ENCODE peak calls at places on chromosomes 1 and 21, in ten cellular contexts. One of them, this sample, is unnamed.

GRCh38 chr1:181033799-181034391 is at the start of gene MR1:
- DNase-seq in stomach: no peak
- DNase-seq in body of pancreas: peak; percentile 21
- DNase-seq in H1: no peak
- DNase-seq in tibial nerve: peak; percentile 67
- DNase-seq in spleen: no peak
- DNase-seq in right lobe of liver: no peak
- DNase-seq in IMR-90: peak; percentile 83
- DNase-seq in ovary: peak; percentile 27
- DNase-seq in K562: peak; percentile 90
- DNase-seq in this sample: no peak

GRCh38 chr1:220487297-220487820 is 40.6 kb upstream of the MARK1 start:
- DNase-seq in stomach: no peak
- DNase-seq in body of pancreas: peak; percentile 13
- DNase-seq in H1: no peak
- DNase-seq in tibial nerve: no peak
- DNase-seq in spleen: no peak
- DNase-seq in right lobe of liver: no peak
- DNase-seq in IMR-90: peak; percentile 20
- DNase-seq in ovary: no peak
- DNase-seq in K562: peak; percentile 20
- DNase-seq in this sample: no peak

GRCh38 chr1:89262643-89263042 is 10.0 kb downstream of the GBP5 start:
- DNase-seq in stomach: no peak
- DNase-seq in body of pancreas: no peak
- DNase-seq in H1: no peak
- DNase-seq in tibial nerve: no peak
- DNase-seq in spleen: no peak
- DNase-seq in right lobe of liver: no peak
- DNase-seq in IMR-90: peak; percentile 5
- DNase-seq in ovary: no peak
- DNase-seq in K562: no peak
- DNase-seq in this sample: no peak

GRCh38 chr1:235336903-235337302 is 8.5 kb downstream of the GGPS1 start:
- DNase-seq in stomach: peak; percentile 35
- DNase-seq in body of pancreas: no peak
- DNase-seq in H1: no peak
- DNase-seq in tibial nerve: no peak
- DNase-seq in spleen: no peak
- DNase-seq in right lobe of liver: no peak
- DNase-seq in IMR-90: peak; percentile 39
- DNase-seq in ovary: no peak
- DNase-seq in K562: no peak
- DNase-seq in this sample: no peak

GRCh38 chr1:36881541-36881940 is 152.8 kb downstream of the GRIK3 start:
- DNase-seq in stomach: peak; percentile 4
- DNase-seq in body of pancreas: no peak
- DNase-seq in H1: no peak
- DNase-seq in tibial nerve: peak; percentile 0
- DNase-seq in spleen: no peak
- DNase-seq in right lobe of liver: no peak
- DNase-seq in IMR-90: no peak
- DNase-seq in ovary: no peak
- DNase-seq in K562: no peak
- DNase-seq in this sample: peak; percentile 82

GRCh38 chr1:87329756-87330200 is 1.1 kb downstream of the LMO4 start:
- DNase-seq in stomach: no peak
- DNase-seq in body of pancreas: no peak
- DNase-seq in H1: no peak
- DNase-seq in tibial nerve: no peak
- DNase-seq in spleen: no peak
- DNase-seq in right lobe of liver: no peak
- DNase-seq in IMR-90: peak; percentile 23
- DNase-seq in ovary: no peak
- DNase-seq in K562: no peak
- DNase-seq in this sample: no peak

GRCh38 chr1:155186955-155187891 is 13.6 kb downstream of the TRIM46 start:
- DNase-seq in stomach: no peak
- DNase-seq in body of pancreas: no peak
- DNase-seq in H1: no peak
- DNase-seq in tibial nerve: no peak
- DNase-seq in spleen: no peak
- DNase-seq in right lobe of liver: peak; percentile 30
- DNase-seq in IMR-90: no peak
- DNase-seq in ovary: no peak
- DNase-seq in K562: no peak
- DNase-seq in this sample: no peak

GRCh38 chr1:39115271-39116110 is 89.0 kb upstream of the MACF1 start:
- DNase-seq in stomach: no peak
- DNase-seq in body of pancreas: no peak
- DNase-seq in H1: no peak
- DNase-seq in tibial nerve: no peak
- DNase-seq in spleen: no peak
- DNase-seq in right lobe of liver: no peak
- DNase-seq in IMR-90: peak; percentile 88
- DNase-seq in ovary: no peak
- DNase-seq in K562: peak; percentile 71
- DNase-seq in this sample: no peak

GRCh38 chr1:113401728-113402127 is 11.4 kb downstream of the MAGI3 start:
- DNase-seq in stomach: no peak
- DNase-seq in body of pancreas: no peak
- DNase-seq in H1: no peak
- DNase-seq in tibial nerve: no peak
- DNase-seq in spleen: no peak
- DNase-seq in right lobe of liver: no peak
- DNase-seq in IMR-90: no peak
- DNase-seq in ovary: no peak
- DNase-seq in K562: no peak
- DNase-seq in this sample: no peak

GRCh38 chr21:29477941-29478340 is 179.2 kb downstream of the BACH1 start:
- DNase-seq in stomach: no peak
- DNase-seq in body of pancreas: no peak
- DNase-seq in H1: no peak
- DNase-seq in tibial nerve: no peak
- DNase-seq in spleen: no peak
- DNase-seq in right lobe of liver: no peak
- DNase-seq in IMR-90: peak; percentile 71
- DNase-seq in ovary: no peak
- DNase-seq in K562: peak; percentile 28
- DNase-seq in this sample: no peak

GRCh38 chr1:186620526-186620925 is 59.7 kb downstream of the PTGS2 start:
- DNase-seq in stomach: no peak
- DNase-seq in body of pancreas: no peak
- DNase-seq in H1: no peak
- DNase-seq in tibial nerve: no peak
- DNase-seq in spleen: no peak
- DNase-seq in right lobe of liver: no peak
- DNase-seq in IMR-90: no peak
- DNase-seq in ovary: no peak
- DNase-seq in K562: no peak
- DNase-seq in this sample: no peak
- H3K36me3 ChIP-seq in stomach: no peaks in the 10 kb centered on the region
- H3K36me3 ChIP-seq in body of pancreas: no peaks in the 10 kb centered on the region
- H3K36me3 ChIP-seq in H1: no peaks in the 10 kb centered on the region
- H3K36me3 ChIP-seq in tibial nerve: no peaks in the 10 kb centered on the region
- H3K36me3 ChIP-seq in spleen: no peaks in the 10 kb centered on the region
- H3K36me3 ChIP-seq in right lobe of liver: no peaks in the 10 kb centered on the region
- H3K36me3 ChIP-seq in IMR-90: no peaks in the 10 kb centered on the region
- H3K36me3 ChIP-seq in ovary: no peaks in the 10 kb centered on the region
- H3K36me3 ChIP-seq in K562: no peaks in the 10 kb centered on the region
- H3K36me3 ChIP-seq in this sample: no peaks in the 10 kb centered on the region

DNA sequence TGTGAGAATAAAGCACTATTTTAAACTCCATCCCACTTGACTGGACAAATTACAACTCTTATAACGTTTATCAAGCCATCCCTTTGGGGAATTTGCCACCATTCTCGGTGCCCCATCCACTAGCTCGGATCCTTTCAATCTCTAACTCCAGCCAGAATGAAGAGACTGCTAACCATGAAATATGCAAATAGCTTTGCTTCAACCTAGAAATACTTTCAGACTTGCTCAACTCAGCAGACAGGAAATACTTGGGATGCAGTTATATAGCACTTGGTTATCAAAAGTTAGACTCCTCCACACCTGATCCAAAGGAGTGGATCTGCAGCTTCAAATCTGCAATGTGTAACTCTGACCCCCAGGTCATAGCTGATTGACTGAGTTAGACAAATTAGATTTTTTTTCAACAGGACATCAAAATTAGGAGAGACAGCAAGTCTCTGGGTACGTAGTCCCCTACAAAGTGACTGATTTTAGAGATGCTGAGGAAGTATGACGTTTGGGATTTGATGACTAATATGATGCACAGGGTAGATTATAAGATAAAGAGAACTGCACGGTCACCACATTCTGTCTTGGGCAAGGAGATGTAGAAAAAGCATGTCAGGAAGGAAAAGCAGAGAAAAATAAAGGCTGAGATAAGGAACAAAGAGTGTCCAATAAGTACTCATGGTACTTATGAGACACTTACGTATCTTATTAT is 496.0 kb downstream of the AGBL4 start:
- DNase-seq in stomach: no peak
- DNase-seq in body of pancreas: no peak
- DNase-seq in H1: no peak
- DNase-seq in tibial nerve: no peak
- DNase-seq in spleen: no peak
- DNase-seq in right lobe of liver: no peak
- DNase-seq in IMR-90: no peak
- DNase-seq in ovary: no peak
- DNase-seq in K562: no peak
- DNase-seq in this sample: no peak
- TF ChIP-seq CTCF in stomach: no peak
- TF ChIP-seq CTCF in body of pancreas: no peak
- TF ChIP-seq CTCF in H1: no peak
- TF ChIP-seq CTCF in tibial nerve: no peak
- TF ChIP-seq CTCF in spleen: no peak
- TF ChIP-seq CTCF in right lobe of liver: no peak
- TF ChIP-seq CTCF in IMR-90: no peak
- TF ChIP-seq CTCF in ovary: no peak
- TF ChIP-seq CTCF in K562: no peak
- TF ChIP-seq CTCF in this sample: no peak

DNA sequence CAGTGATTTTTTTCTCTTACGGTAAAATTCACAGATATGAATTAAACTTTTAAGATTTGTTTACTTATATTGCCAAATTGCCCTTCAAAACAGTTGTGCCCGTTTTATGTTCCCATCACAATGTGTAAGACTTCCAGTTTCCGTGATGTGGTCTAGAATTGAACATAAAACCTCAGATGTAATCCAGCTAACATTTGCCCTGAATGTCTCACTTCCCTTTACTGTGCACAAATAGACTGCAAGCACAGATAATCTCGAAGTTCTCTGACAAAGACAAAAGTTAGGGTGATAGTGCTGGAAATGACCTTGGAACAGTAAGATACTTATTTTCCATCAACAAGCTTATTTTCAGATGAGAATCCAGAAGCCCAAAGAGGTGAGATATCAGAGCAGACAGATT is 177.5 kb downstream of the ZZZ3 start:
- DNase-seq in stomach: no peak
- DNase-seq in body of pancreas: no peak
- DNase-seq in H1: no peak
- DNase-seq in tibial nerve: no peak
- DNase-seq in spleen: no peak
- DNase-seq in right lobe of liver: no peak
- DNase-seq in IMR-90: peak; percentile 12
- DNase-seq in ovary: no peak
- DNase-seq in K562: no peak
- DNase-seq in this sample: no peak
- TF ChIP-seq POLR2A in stomach: no peak
- TF ChIP-seq POLR2A in body of pancreas: no peak
- TF ChIP-seq POLR2A in H1: no peak
- TF ChIP-seq POLR2A in tibial nerve: no peak
- TF ChIP-seq POLR2A in spleen: no peak
- TF ChIP-seq POLR2A in right lobe of liver: no peak
- TF ChIP-seq POLR2A in IMR-90: no peak
- TF ChIP-seq POLR2A in ovary: no peak
- TF ChIP-seq POLR2A in K562: no peak
- TF ChIP-seq POLR2A in this sample: no peak

DNA sequence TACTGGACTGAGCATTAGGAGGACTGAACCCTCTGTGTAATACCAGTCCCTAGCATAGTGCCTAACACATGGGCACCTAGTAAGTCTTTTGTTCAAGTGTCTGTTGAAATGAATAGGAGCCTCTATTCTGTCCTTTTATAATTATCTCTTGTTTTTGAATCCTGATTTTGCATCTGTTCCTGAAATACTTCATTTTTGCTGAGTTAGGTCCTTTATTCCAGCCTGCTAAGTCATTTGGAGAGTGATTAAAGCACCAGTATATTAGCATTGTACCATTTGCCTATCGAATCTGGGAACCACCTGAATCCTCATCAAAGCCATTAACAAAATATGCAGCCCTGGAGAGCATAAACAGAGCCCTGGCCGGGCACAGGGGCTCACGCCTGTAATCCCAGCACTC is 32.3 kb downstream of the YARS1 start:
- DNase-seq in stomach: no peak
- DNase-seq in body of pancreas: no peak
- DNase-seq in H1: no peak
- DNase-seq in tibial nerve: no peak
- DNase-seq in spleen: no peak
- DNase-seq in right lobe of liver: no peak
- DNase-seq in IMR-90: no peak
- DNase-seq in ovary: no peak
- DNase-seq in K562: no peak
- DNase-seq in this sample: no peak
- H3K36me3 ChIP-seq in stomach: peaks cover 100% of the 10 kb centered on the region
- H3K36me3 ChIP-seq in body of pancreas: peaks cover 7% of the 10 kb centered on the region
- H3K36me3 ChIP-seq in H1: peaks cover 92% of the 10 kb centered on the region
- H3K36me3 ChIP-seq in tibial nerve: peaks cover 93% of the 10 kb centered on the region
- H3K36me3 ChIP-seq in spleen: peaks cover 90% of the 10 kb centered on the region
- H3K36me3 ChIP-seq in right lobe of liver: peaks cover 20% of the 10 kb centered on the region
- H3K36me3 ChIP-seq in IMR-90: peaks cover 60% of the 10 kb centered on the region
- H3K36me3 ChIP-seq in ovary: no peaks in the 10 kb centered on the region
- H3K36me3 ChIP-seq in K562: peaks cover 93% of the 10 kb centered on the region
- H3K36me3 ChIP-seq in this sample: peaks cover 56% of the 10 kb centered on the region

GRCh38 chr1:205977348-205978014 is 25.7 kb downstream of the RAB7B start:
- DNase-seq in stomach: peak; percentile 71
- DNase-seq in body of pancreas: peak; percentile 76
- DNase-seq in H1: peak; percentile 51
- DNase-seq in tibial nerve: peak; percentile 49
- DNase-seq in spleen: peak; percentile 92
- DNase-seq in right lobe of liver: peak; percentile 79
- DNase-seq in IMR-90: peak; percentile 81
- DNase-seq in ovary: peak; percentile 75
- DNase-seq in K562: peak; percentile 87
- DNase-seq in this sample: no peak
- TF ChIP-seq CTCF in stomach: no peak
- TF ChIP-seq CTCF in body of pancreas: peak; percentile 91
- TF ChIP-seq CTCF in H1: peak; percentile 93
- TF ChIP-seq CTCF in tibial nerve: peak; percentile 97
- TF ChIP-seq CTCF in spleen: peak; percentile 88
- TF ChIP-seq CTCF in right lobe of liver: peak; percentile 94
- TF ChIP-seq CTCF in IMR-90: peak; percentile 97
- TF ChIP-seq CTCF in ovary: peak; percentile 87
- TF ChIP-seq CTCF in K562: peak; percentile 98
- TF ChIP-seq CTCF in this sample: peak; percentile 96

This sample was measured in vagina.